ENCODE peak calls at places on chromosome 13, in four cellular contexts. H is activated T-cell treated with anti-CD3 and anti-CD28 coated beads for 1 hour, E is head of caudate nucleus, C is choroid plexus epithelial cell. G is an unnamed sample.

GRCh38 chr13:42762917-42763316 is 18.5 kb upstream of the FAM216B start:
- DNase-seq in H (no peak), E (no peak), C (peak), G (peak)

GRCh38 chr13:46642254-46642653 is 89.3 kb downstream of the LRCH1 start:
- DNase-seq in H (no peak), E (no peak), C (no peak), G (no peak)

GRCh38 chr13:75250526-75251183 is 231.3 kb downstream of the TBC1D4 start:
- DNase-seq in H (no peak), E (no peak), C (peak), G (peak)

GRCh38 chr13:101751488-101751887 is 299.0 kb downstream of the ITGBL1 start:
- DNase-seq in H (no peak), E (no peak), C (peak), G (peak)

GRCh38 chr13:23707674-23708073 is 137.5 kb downstream of the TNFRSF19 start:
- DNase-seq in H (no peak), E (no peak), C (peak), G (no peak)

GRCh38 chr13:29125934-29126424 is 305.8 kb downstream of the MTUS2 start:
- DNase-seq in H (no peak), E (no peak), C (no peak), G (no peak)

GRCh38 chr13:46476174-46476573 is 76.8 kb upstream of the LRCH1 start:
- DNase-seq in H (no peak), E (no peak), C (no peak), G (no peak)

GRCh38 chr13:48985751-48986150 is 10.0 kb downstream of the FNDC3A start:
- DNase-seq in H (no peak), E (no peak), C (no peak), G (no peak)

GRCh38 chr13:112638157-112638750 is 50.3 kb upstream of the TUBGCP3 start:
- DNase-seq in H (no peak), E (no peak), C (no peak), G (no peak)

G was measured in astrocyte.